ENCODE peak calls at places on chromosomes 7 and 10, in eight cellular contexts. F is GDM1; S is epithelial cell of esophagus; T is NCI-H1694; W is effector memory CD8-positive, alpha-beta T cell; C is stimulated activated CD8-positive, alpha-beta memory T cell treated with anti-CD3 and anti-CD28 coated beads, Interleukin-2, amount 100 ng/mL, for 1 hour; P is stimulated activated CD4-positive, alpha-beta T cell treated with anti-CD3 and anti-CD28 coated beads, Interleukin-4, amount 100 ng/mL, for 24 hours; E is hippocampal formation. B is an unnamed sample.

GRCh38 chr7:5638994-5639393 is 142.5 kb downstream of the RNF216 start:
- DNase-seq in W (no peak), S (peak), F (no peak), P (no peak), E (no peak), T (no peak), C (no peak), B (no peak)

GRCh38 chr7:883029-884021 is 7.0 kb downstream of the GET4 start:
- DNase-seq in W (no peak), S (no peak), P (no peak), C (no peak), T (no peak), E (no peak), F (no peak), B (peak)

GRCh38 chr10:89165923-89166322 is 41.2 kb downstream of the CH25H start:
- DNase-seq in W (no peak), P (no peak), E (peak), F (no peak), S (peak), T (no peak), C (no peak), B (no peak)

GRCh38 chr10:119259345-119259744 is 52.0 kb downstream of the GRK5 start:
- DNase-seq in P (no peak), S (no peak), C (no peak), T (no peak), E (no peak), W (no peak), F (no peak), B (peak)

GRCh38 chr10:101716891-101717659 is 22.1 kb upstream of the FBXW4 start:
- DNase-seq in T (no peak), S (peak), W (no peak), F (no peak), P (peak), C (no peak), E (no peak), B (no peak)

GRCh38 chr7:81604075-81604807 is 165.6 kb downstream of the HGF start:
- DNase-seq in E (no peak), T (no peak), W (no peak), P (no peak), S (peak), C (no peak), F (no peak), B (no peak)

GRCh38 chr7:98863601-98864000 is 6.2 kb downstream of the TMEM130 start:
- DNase-seq in C (no peak), T (no peak), E (no peak), P (no peak), W (no peak), F (no peak), S (no peak), B (no peak)

GRCh38 chr10:33790506-33791283 is 456.2 kb upstream of the NRP1 start:
- DNase-seq in E (no peak), S (no peak), F (no peak), C (no peak), W (no peak), T (no peak), P (no peak), B (no peak)

GRCh38 chr7:139915864-139916716 is 87.0 kb downstream of the TBXAS1 start:
- DNase-seq in S (peak), T (no peak), F (peak), C (peak), E (peak), P (peak), W (peak), B (no peak)

GRCh38 chr10:132608511-132609195 is 71.1 kb downstream of the INPP5A start:
- DNase-seq in F (no peak), P (no peak), W (no peak), T (no peak), C (no peak), S (no peak), E (no peak), B (peak)

GRCh38 chr10:98391578-98391991 is 23.4 kb downstream of the PYROXD2 start:
- DNase-seq in F (no peak), S (peak), W (peak), E (no peak), C (no peak), P (no peak), T (no peak), B (no peak)

GRCh38 chr7:5677538-5678294 is 103.7 kb downstream of the RNF216 start:
- DNase-seq in S (peak), T (peak), F (peak), C (no peak), W (no peak), P (peak), E (peak), B (peak)

GRCh38 chr10:131213651-131214505 is 97.6 kb downstream of the TCERG1L start:
- DNase-seq in C (no peak), W (no peak), T (no peak), P (no peak), E (no peak), F (no peak), S (no peak), B (no peak)

GRCh38 chr7:70614237-70614984 is 517.5 kb upstream of the GALNT17 start:
- DNase-seq in P (no peak), C (no peak), W (no peak), E (peak), F (no peak), S (peak), T (peak), B (no peak)

GRCh38 chr7:100353685-100354330 is 4.1 kb upstream of the PILRB start:
- DNase-seq in C (no peak), W (peak), P (peak), F (no peak), T (no peak), S (no peak), E (no peak), B (no peak)

GRCh38 chr10:43256531-43257209 is 10.2 kb downstream of the RASGEF1A start:
- DNase-seq in F (no peak), S (no peak), W (no peak), P (no peak), T (no peak), E (no peak), C (no peak), B (no peak)

GRCh38 chr10:56881218-56881617 is 520.2 kb upstream of the ZWINT start:
- DNase-seq in F (no peak), E (no peak), S (no peak), P (no peak), T (no peak), W (no peak), C (no peak), B (no peak)

GRCh38 chr10:28722065-28722803 is 44.9 kb downstream of the BAMBI start:
- DNase-seq in W (no peak), C (no peak), F (no peak), E (peak), P (no peak), S (peak), T (no peak), B (no peak)

GRCh38 chr10:5497948-5498730 is 1.2 kb downstream of the CALML5 start:
- DNase-seq in F (no peak), C (no peak), P (no peak), W (no peak), T (no peak), E (no peak), S (no peak), B (no peak)

GRCh38 chr10:54402576-54402975 is 398.5 kb downstream of the PCDH15 start:
- DNase-seq in T (no peak), W (no peak), E (peak), S (peak), F (no peak), P (no peak), C (no peak), B (no peak)

GRCh38 chr10:100508691-100509150 is 10.9 kb downstream of the SEC31B start:
- DNase-seq in W (peak), F (no peak), T (peak), E (no peak), C (no peak), P (peak), S (peak), B (no peak)

GRCh38 chr7:90298145-90299038 is 22.7 kb downstream of the FAM237B start:
- DNase-seq in E (peak), T (peak), S (peak), P (no peak), F (no peak), W (no peak), C (no peak), B (no peak)

GRCh38 chr7:127654404-127655392 is 2.7 kb downstream of the SND1 start:
- DNase-seq in E (no peak), P (no peak), F (no peak), S (peak), T (no peak), W (no peak), C (no peak), B (no peak)

GRCh38 chr7:44978511-44979366 is at the start of gene MYO1G:
- DNase-seq in F (peak), P (peak), E (no peak), T (no peak), S (no peak), W (peak), C (peak), B (no peak)

GRCh38 chr7:37916017-37916672 is 472 bp downstream of the SFRP4 start:
- DNase-seq in C (no peak), P (no peak), T (no peak), S (no peak), W (no peak), E (no peak), F (no peak), B (no peak)

GRCh38 chr10:119762805-119763798 is 37.3 kb downstream of the INPP5F start:
- DNase-seq in P (no peak), T (no peak), W (no peak), S (no peak), E (no peak), C (no peak), F (no peak), B (no peak)

GRCh38 chr10:113665806-113666354 is 2.0 kb upstream of the NRAP start:
- DNase-seq in F (no peak), S (peak), E (no peak), C (no peak), T (no peak), P (no peak), W (no peak), B (no peak)

GRCh38 chr7:45118830-45119452 is 7.4 kb upstream of the TBRG4 start:
- DNase-seq in E (no peak), T (no peak), W (no peak), P (no peak), S (no peak), F (no peak), C (no peak), B (peak)

GRCh38 chr7:151456782-151457181 is 16.8 kb upstream of the CRYGN start:
- DNase-seq in S (no peak), T (no peak), C (no peak), P (no peak), E (no peak), F (no peak), W (no peak), B (no peak)

GRCh38 chr7:916291-916941 is 38.1 kb downstream of the ADAP1 start:
- DNase-seq in S (no peak), T (peak), W (no peak), E (no peak), F (no peak), P (no peak), C (no peak), B (peak)

B was measured in chondrocyte.